ENCODE peak calls at places on chromosomes 12 and 14, in ten cellular contexts. X, I, J, F, Q, D, L, M, B and R are unnamed samples.
A peak's percentile ranks its signal among the peaks of the same experiment; 100 is the strongest.

GRCh38 chr14:85824526-85824925 is 294.6 kb downstream of the FLRT2 start:
- DNase-seq in X (no peak), I (no peak), J (no peak), F (no peak), Q (no peak), D (no peak), L (no peak), M (no peak), B (no peak), R (no peak)

GRCh38 chr14:66078031-66078430 is 408.1 kb upstream of the CCDC196 start:
- DNase-seq in X (no peak), I (no peak), J (no peak), F (no peak), Q (no peak), D (no peak), L (no peak), M (no peak), B (no peak), R (no peak)

GRCh38 chr14:88553886-88554457 is 835 bp downstream of the PTPN21 start:
- DNase-seq in X (no peak), I (no peak), J (no peak), F (no peak), Q (peak; percentile 32), D (no peak), L (no peak), M (no peak), B (no peak), R (peak; percentile 36)

GRCh38 chr14:89504084-89504483 is 87.1 kb upstream of the FOXN3 start:
- DNase-seq in X (no peak), I (no peak), J (no peak), F (no peak), Q (no peak), D (no peak), L (no peak), M (no peak), B (no peak), R (no peak)

GRCh38 chr14:85380891-85381290 is 149.1 kb upstream of the FLRT2 start:
- DNase-seq in X (peak; percentile 14), I (no peak), J (no peak), F (no peak), Q (no peak), D (no peak), L (no peak), M (no peak), B (no peak), R (no peak)

GRCh38 chr12:104957388-104958008 is 592 bp downstream of the SLC41A2 start:
- DNase-seq in X (no peak), I (no peak), J (no peak), F (peak; percentile 29), Q (no peak), D (no peak), L (no peak), M (no peak), B (no peak), R (peak; percentile 44)

GRCh38 chr14:75461755-75462349 is 34.0 kb downstream of the JDP2 start:
- DNase-seq in X (no peak), I (no peak), J (no peak), F (no peak), Q (no peak), D (no peak), L (no peak), M (no peak), B (no peak), R (no peak)

GRCh38 chr12:106135781-106136180 is 3.0 kb downstream of the NUAK1 start:
- DNase-seq in X (no peak), I (no peak), J (no peak), F (no peak), Q (peak; percentile 67), D (no peak), L (no peak), M (no peak), B (no peak), R (peak; percentile 79)

GRCh38 chr14:45810152-45810872 is 557.3 kb upstream of the MIS18BP1 start:
- DNase-seq in X (no peak), I (no peak), J (no peak), F (no peak), Q (no peak), D (no peak), L (no peak), M (no peak), B (no peak), R (peak; percentile 9)

GRCh38 chr14:94663965-94664704 is 51.9 kb downstream of the SERPINA3 start:
- DNase-seq in X (no peak), I (no peak), J (no peak), F (no peak), Q (no peak), D (no peak), L (no peak), M (no peak), B (no peak), R (no peak)

GRCh38 chr12:115354476-115354890 is 670.5 kb upstream of the TBX3 start:
- DNase-seq in X (no peak), I (no peak), J (no peak), F (no peak), Q (no peak), D (no peak), L (no peak), M (no peak), B (no peak), R (no peak)

GRCh38 chr14:104421892-104422291 is 157.7 kb upstream of the C14orf180 start:
- DNase-seq in X (no peak), I (no peak), J (no peak), F (no peak), Q (no peak), D (peak; percentile 62), L (no peak), M (peak; percentile 21), B (no peak), R (no peak)

GRCh38 chr12:66456622-66457021 is 154.3 kb downstream of the HELB start:
- DNase-seq in X (no peak), I (no peak), J (no peak), F (no peak), Q (no peak), D (no peak), L (no peak), M (no peak), B (no peak), R (no peak)

GRCh38 chr12:123897221-123897620 is 75.4 kb downstream of the CCDC92 start:
- DNase-seq in X (peak; percentile 45), I (no peak), J (peak; percentile 39), F (no peak), Q (peak; percentile 82), D (peak; percentile 40), L (no peak), M (no peak), B (no peak), R (peak; percentile 67)
- H3K4me3 ChIP-seq in X (no peak overlapping the region), I (no peak overlapping the region), J (no peak overlapping the region), F (no peak overlapping the region), Q (peak overlapping the region; percentile 27), D (no peak overlapping the region), L (no peak overlapping the region), M (no peak overlapping the region), B (no peak overlapping the region), R (no peak overlapping the region)

DNA sequence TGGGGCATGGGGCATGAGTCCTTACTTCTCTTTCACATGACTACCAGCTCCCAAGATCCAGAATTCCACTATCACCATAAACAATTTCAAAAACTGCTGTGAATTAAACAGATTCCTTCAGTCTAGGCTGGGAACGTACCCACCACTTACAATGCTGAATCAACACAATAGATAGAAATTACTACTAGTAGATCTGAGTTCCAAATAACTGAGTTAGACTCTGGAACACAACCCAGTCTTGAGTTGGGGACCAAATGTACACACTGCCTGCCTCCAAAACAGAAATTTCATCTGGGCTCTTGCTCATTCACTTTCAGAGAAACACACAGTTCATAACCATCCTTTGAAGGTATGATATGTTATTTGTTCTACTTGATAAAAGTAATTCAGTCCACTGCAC is 8.9 kb downstream of the CORO1C start:
- DNase-seq in X (no peak), I (no peak), J (no peak), F (no peak), Q (peak; percentile 35), D (no peak), L (no peak), M (no peak), B (no peak), R (no peak)
- H3K27ac ChIP-seq in X (peak overlapping the region; percentile 89), I (no peak overlapping the region), J (no peak overlapping the region), F (no peak overlapping the region), Q (peak overlapping the region; percentile 93), D (no peak overlapping the region), L (peak overlapping the region; percentile 58), M (peak overlapping the region; percentile 73), B (peak overlapping the region; percentile 46), R (peak overlapping the region; percentile 92)

GRCh38 chr12:90281156-90281868 is 572.7 kb upstream of the ATP2B1 start:
- DNase-seq in X (no peak), I (no peak), J (no peak), F (no peak), Q (no peak), D (no peak), L (no peak), M (no peak), B (no peak), R (no peak)

GRCh38 chr12:90275088-90275487 is 566.5 kb upstream of the ATP2B1 start:
- DNase-seq in X (no peak), I (no peak), J (no peak), F (no peak), Q (no peak), D (no peak), L (no peak), M (no peak), B (no peak), R (no peak)

GRCh38 chr12:90280564-90281058 is 572.0 kb upstream of the ATP2B1 start:
- DNase-seq in X (peak; percentile 78), I (no peak), J (no peak), F (no peak), Q (peak; percentile 64), D (no peak), L (no peak), M (no peak), B (no peak), R (no peak)

GRCh38 chr12:90274407-90274806 is 565.8 kb upstream of the ATP2B1 start:
- DNase-seq in X (no peak), I (no peak), J (no peak), F (no peak), Q (no peak), D (no peak), L (no peak), M (no peak), B (no peak), R (peak; percentile 9)

GRCh38 chr12:90280033-90280432 is 571.4 kb upstream of the ATP2B1 start:
- DNase-seq in X (peak; percentile 43), I (no peak), J (no peak), F (no peak), Q (peak; percentile 35), D (no peak), L (no peak), M (no peak), B (no peak), R (peak; percentile 51)
- H3K4me3 ChIP-seq in X (no peak overlapping the region), I (no peak overlapping the region), J (no peak overlapping the region), F (no peak overlapping the region), Q (no peak overlapping the region), D (no peak overlapping the region), L (no peak overlapping the region), M (no peak overlapping the region), B (no peak overlapping the region), R (no peak overlapping the region)

DNA sequence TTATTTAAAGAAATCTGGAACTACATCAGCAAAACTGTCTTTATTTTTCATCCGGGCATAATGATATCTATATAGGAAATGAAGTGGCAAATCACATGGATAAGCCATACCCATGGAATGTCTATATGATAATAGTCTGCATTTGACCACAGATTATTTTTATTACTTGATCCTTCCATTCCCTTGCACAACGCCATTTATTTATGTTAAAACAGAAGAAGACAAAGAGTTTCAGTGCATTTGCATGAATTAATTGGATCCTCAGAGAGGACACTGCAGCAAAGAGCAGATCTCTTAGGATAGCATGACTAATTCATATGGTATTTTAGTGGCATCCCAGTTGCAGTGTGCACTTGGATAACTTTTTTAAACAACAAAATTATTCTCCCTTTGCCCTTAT is 345.0 kb downstream of the CCDC91 start:
- DNase-seq in X (peak; percentile 29), I (no peak), J (no peak), F (no peak), Q (peak; percentile 72), D (no peak), L (no peak), M (no peak), B (no peak), R (peak; percentile 57)
- H3K27ac ChIP-seq in X (peak overlapping the region; percentile 67), I (no peak overlapping the region), J (no peak overlapping the region), F (no peak overlapping the region), Q (no peak overlapping the region), D (no peak overlapping the region), L (no peak overlapping the region), M (no peak overlapping the region), B (no peak overlapping the region), R (no peak overlapping the region)